ENCODE peak calls at places on chromosomes 13 and 19, in seven cellular contexts. H is activated T-cell treated with anti-CD3 and anti-CD28 coated beads for 48 hours; L is activated T-helper 9 cell treated with anti-CD3 and anti-CD28 coated beads, Interleukin-2, amount 50 U/mL, for 16 hours; C is WTC11; O is stimulated activated CD4-positive, alpha-beta T cell treated with anti-CD3 and anti-CD28 coated beads, Interleukin-12 subunit alpha, Interleukin-12 subunit beta, amount 100 ng/mL, for 24 hours; B is T-helper 9 cell; T is SHP77. J is an unnamed sample.

GRCh38 chr13:20359335-20359734 is 127.2 kb upstream of the GJB6 start:
- DNase-seq in H (no peak), L (no peak), C (no peak), O (no peak), B (no peak), T (no peak), J (no peak)

GRCh38 chr13:27919934-27920676 is at the start of gene PDX1:
- DNase-seq in H (no peak), L (no peak), C (peak), O (peak), B (no peak), T (no peak), J (no peak)

GRCh38 chr19:6481541-6482342 is at the start of gene DENND1C:
- DNase-seq in H (peak), L (peak), C (peak), O (peak), B (peak), T (peak), J (no peak)

GRCh38 chr19:18349524-18350128 is 9.2 kb downstream of the PGPEP1 start:
- DNase-seq in H (no peak), L (no peak), C (peak), O (peak), B (no peak), T (peak), J (no peak)

GRCh38 chr19:10784257-10784656 is 51.8 kb downstream of the TMED1 start:
- DNase-seq in H (no peak), L (no peak), C (no peak), O (no peak), B (no peak), T (no peak), J (no peak)

GRCh38 chr19:34172661-34173144 is 399 bp downstream of the LSM14A start:
- DNase-seq in H (no peak), L (peak), C (no peak), O (no peak), B (peak), T (peak), J (no peak)

GRCh38 chr13:113539176-113539575 is 45.4 kb upstream of the TFDP1 start:
- DNase-seq in H (no peak), L (no peak), C (no peak), O (no peak), B (no peak), T (no peak), J (no peak)

GRCh38 chr19:1252818-1253513 is 4.6 kb downstream of the MIDN start:
- DNase-seq in H (peak), L (no peak), C (no peak), O (peak), B (peak), T (no peak), J (peak)

GRCh38 chr19:19426799-19427198 is 21.3 kb downstream of the GATAD2A start:
- DNase-seq in H (no peak), L (no peak), C (no peak), O (no peak), B (no peak), T (no peak), J (no peak)

GRCh38 chr19:29841209-29841558 is 29.4 kb downstream of the CCNE1 start:
- DNase-seq in H (no peak), L (no peak), C (no peak), O (no peak), B (no peak), T (no peak), J (no peak)

GRCh38 chr19:11963566-11964355 is 1.1 kb upstream of the ZNF763 start:
- DNase-seq in H (peak), L (peak), C (peak), O (peak), B (peak), T (peak), J (peak)

GRCh38 chr19:33290082-33290815 is 12.1 kb downstream of the CEBPA start:
- DNase-seq in H (no peak), L (no peak), C (no peak), O (no peak), B (no peak), T (no peak), J (no peak)

GRCh38 chr13:98222081-98222554 is 45.0 kb upstream of the RNF113B start:
- DNase-seq in H (no peak), L (no peak), C (no peak), O (no peak), B (no peak), T (no peak), J (no peak)